ENCODE peak calls at places on chromosomes 12 and 14, in six cellular contexts. O, M, V, N, Z and J are unnamed samples.

GRCh38 chr14:67502867-67503266 is 14.3 kb upstream of the TMEM229B start:
- DNase-seq in Z (no peak), O (no peak), M (no peak), V (no peak), N (no peak), J (no peak)

GRCh38 chr14:102058931-102059330 is 27.9 kb downstream of the HSP90AA1 start:
- DNase-seq in O (no peak), Z (no peak), V (no peak), M (no peak), N (no peak), J (no peak)

GRCh38 chr12:26112232-26112631 is 12.6 kb downstream of the BHLHE41 start:
- DNase-seq in V (no peak), O (no peak), N (no peak), M (no peak), Z (no peak), J (no peak)

GRCh38 chr12:107134558-107134957 is 41.2 kb upstream of the CRY1 start:
- DNase-seq in O (peak; percentile 53), V (peak; percentile 10), Z (no peak), M (peak; percentile 63), N (no peak), J (peak; percentile 23)

GRCh38 chr12:90036641-90037040 is 328.0 kb upstream of the ATP2B1 start:
- DNase-seq in M (no peak), V (no peak), N (no peak), O (no peak), Z (no peak), J (no peak)

GRCh38 chr14:26527095-26527494 is 70.7 kb downstream of the NOVA1 start:
- DNase-seq in Z (no peak), M (no peak), V (no peak), O (no peak), N (no peak), J (no peak)

GRCh38 chr12:38053113-38053512 is 263.5 kb upstream of the ALG10B start:
- DNase-seq in O (no peak), Z (no peak), V (no peak), M (no peak), N (no peak), J (no peak)

GRCh38 chr12:127926004-127926403 is 341.0 kb upstream of the TMEM132C start:
- DNase-seq in Z (no peak), O (peak; percentile 4), V (no peak), M (peak; percentile 40), N (no peak), J (peak; percentile 1)

GRCh38 chr12:55659486-55660385 is 23.0 kb downstream of the OR10P1 start:
- DNase-seq in Z (no peak), M (no peak), N (no peak), O (peak; percentile 29), V (no peak), J (no peak)

GRCh38 chr12:100646896-100647295 is 73.4 kb downstream of the GAS2L3 start:
- DNase-seq in O (no peak), V (no peak), N (no peak), M (no peak), Z (no peak), J (no peak)

GRCh38 chr14:94771191-94771905 is 1.4 kb upstream of the GSC start:
- DNase-seq in Z (no peak), N (no peak), V (no peak), O (no peak), M (peak; percentile 71), J (no peak)

GRCh38 chr12:64912501-64912900 is 88.1 kb downstream of the TBC1D30 start:
- DNase-seq in Z (no peak), O (no peak), M (no peak), V (no peak), N (no peak), J (no peak)

GRCh38 chr12:111437816-111438454 is 32.2 kb downstream of the SH2B3 start:
- DNase-seq in N (peak; percentile 76), M (no peak), Z (peak; percentile 68), O (no peak), V (no peak), J (no peak)